ENCODE peak calls at places on chromosomes 3 and 15, in four cellular contexts. O, W, X and J are unnamed samples.

GRCh38 chr3:106339551-106339950 is 470.7 kb upstream of the CBLB start:
- DNase-seq in X (peak), O (peak), W (no peak), J (no peak)

GRCh38 chr3:156576887-156577427 is 22.0 kb upstream of the SSR3 start:
- DNase-seq in W (no peak), X (peak), O (no peak), J (no peak)

GRCh38 chr15:51876169-51876568 is 46.7 kb downstream of the TMOD3 start:
- DNase-seq in O (no peak), W (no peak), X (no peak), J (no peak)

GRCh38 chr3:39196671-39197446 is 4.5 kb upstream of the XIRP1 start:
- DNase-seq in W (no peak), X (no peak), O (no peak), J (no peak)

GRCh38 chr15:91223902-91224301 is 123.8 kb downstream of the SV2B start:
- DNase-seq in X (no peak), O (no peak), W (no peak), J (no peak)

GRCh38 chr3:98350082-98350481 is 3.6 kb upstream of the OR5K4 start:
- DNase-seq in O (no peak), X (no peak), W (no peak), J (no peak)

GRCh38 chr15:37764733-37765191 is 169.7 kb upstream of the TMCO5A start:
- DNase-seq in W (no peak), O (peak), X (peak), J (no peak)

GRCh38 chr3:59245879-59246501 is 196.2 kb upstream of the CFAP20DC start:
- DNase-seq in O (peak), W (no peak), X (peak), J (peak)

DNA sequence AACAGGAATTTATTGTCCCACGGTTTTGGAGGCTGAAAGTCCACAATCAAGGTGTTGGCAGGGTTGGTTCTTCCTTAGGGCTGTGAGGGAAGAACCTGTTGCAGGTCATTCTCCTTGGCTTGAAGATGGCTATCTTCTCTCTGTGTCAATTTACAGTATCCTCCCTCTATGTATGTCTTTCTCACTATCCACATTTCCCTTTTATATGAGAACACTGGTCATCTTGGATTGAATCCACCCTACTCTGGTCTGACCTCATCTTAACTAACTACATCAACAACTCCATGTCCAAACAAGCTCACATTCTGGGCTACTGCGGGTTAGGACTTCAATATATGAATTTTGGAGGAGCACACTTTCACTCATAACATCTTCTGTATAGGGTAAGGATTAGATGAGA is 61.9 kb downstream of the CLDN1 start:
- DNase-seq in O (no peak), X (no peak), W (no peak), J (no peak)
- H3K4me3 ChIP-seq in O (no peak), X (no peak), W (no peak), J (no peak)

GRCh38 chr3:4314688-4315087 is 11.5 kb downstream of the SETMAR start:
- DNase-seq in W (no peak), X (peak), O (no peak), J (no peak)
- TF ChIP-seq CTCF in W (no peak), X (peak), O (peak), J (peak)

GRCh38 chr3:133040696-133041523 is 2.7 kb downstream of the TMEM108 start:
- DNase-seq in O (peak), X (peak), W (peak), J (no peak)

GRCh38 chr3:133038089-133038730 is at the start of gene TMEM108:
- DNase-seq in O (peak), X (peak), W (peak), J (no peak)

GRCh38 chr3:133037440-133037839 is 751 bp upstream of the TMEM108 start:
- DNase-seq in X (no peak), W (no peak), O (no peak), J (no peak)

GRCh38 chr3:133041524-133041829 is 3.3 kb downstream of the TMEM108 start:
- DNase-seq in O (no peak), X (no peak), W (no peak), J (no peak)

DNA sequence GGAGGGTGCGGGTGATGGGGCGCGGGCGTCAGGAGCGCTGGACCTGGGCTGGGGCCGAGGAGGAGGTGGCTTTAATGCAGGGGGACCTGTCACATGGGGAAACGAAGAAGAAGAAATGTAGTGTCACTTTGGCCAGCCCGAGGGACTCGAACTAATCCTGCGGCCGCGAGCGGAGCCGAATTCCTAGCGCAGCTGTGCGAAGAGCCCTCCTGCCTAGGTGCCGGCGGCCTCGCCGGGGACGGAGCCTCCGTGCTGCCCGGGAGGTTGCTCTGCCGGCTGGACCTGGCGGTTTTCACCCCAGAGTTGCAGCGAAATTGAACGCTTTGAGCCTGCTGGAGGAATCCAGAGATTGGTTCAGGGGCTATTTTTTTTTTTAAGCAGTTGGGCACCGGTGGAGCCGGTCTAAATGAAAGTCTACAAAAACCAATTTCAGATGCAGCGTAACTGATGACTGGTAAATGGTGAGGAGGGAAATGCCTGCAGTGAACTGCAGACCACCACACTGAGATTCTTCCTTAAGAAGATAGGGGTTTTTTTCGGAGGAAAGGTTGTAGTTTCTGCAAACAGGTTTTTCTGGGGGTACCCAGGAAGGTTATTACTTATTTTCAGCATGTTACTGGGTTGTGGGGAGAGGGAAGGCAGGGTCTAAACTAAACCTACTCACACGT is 674 bp downstream of the TMEM108 start:
- DNase-seq in O (no peak), W (no peak), X (no peak), J (no peak)
- H3K4me3 ChIP-seq in O (peak), W (peak), X (peak), J (peak)

DNA sequence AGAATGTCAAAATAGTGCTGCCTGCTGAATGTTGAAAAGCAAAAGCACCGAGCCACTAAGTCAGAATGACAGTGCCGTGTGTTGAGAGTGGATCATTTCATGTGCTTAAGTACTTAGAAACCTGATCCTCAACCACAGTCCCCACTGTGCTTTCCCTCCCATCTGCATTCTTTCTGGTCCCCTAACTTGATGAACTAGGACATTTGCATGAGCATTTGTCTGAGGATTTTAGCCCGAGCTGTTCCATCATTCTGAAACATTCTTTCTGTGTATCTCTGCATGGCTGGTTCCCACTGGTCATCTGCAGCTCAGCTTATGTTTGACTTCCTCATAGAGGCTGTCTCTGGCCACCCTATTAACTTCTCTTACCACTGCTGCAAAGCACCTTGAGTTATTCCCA is 42.0 kb downstream of the SST start:
- DNase-seq in O (no peak), X (no peak), W (no peak), J (no peak)
- TF ChIP-seq CTCF in O (no peak), X (no peak), W (no peak), J (no peak)